ENCODE peak calls at places on chromosomes 13 and 19, in four cellular contexts. J is AG08395, L is adrenal gland, M is C1 segment of cervical spinal cord. X is an unnamed sample.
A peak's percentile ranks its signal among the peaks of the same experiment; 100 is the strongest.

GRCh38 chr19:43554317-43554895 is 20.9 kb downstream of the XRCC1 start:
- DNase-seq in L (no peak), J (no peak), M (no peak), X (no peak)

GRCh38 chr19:43777163-43777700 is 3.5 kb downstream of the KCNN4 start:
- DNase-seq in J (peak; percentile 23), M (no peak), L (no peak), X (no peak)

GRCh38 chr13:104691765-104692164 is 1625.5 kb upstream of the SLC10A2 start:
- DNase-seq in M (no peak), J (no peak), L (no peak), X (no peak)

GRCh38 chr13:109764474-109765292 is 21.7 kb downstream of the IRS2 start:
- DNase-seq in L (peak; percentile 72), J (peak; percentile 47), M (peak; percentile 59), X (peak; percentile 80)

GRCh38 chr19:58544591-58545285 is 874 bp downstream of the TRIM28 start:
- DNase-seq in M (no peak), J (peak; percentile 89), L (no peak), X (peak; percentile 47)

GRCh38 chr13:25037057-25037813 is 58.7 kb upstream of the PABPC3 start:
- DNase-seq in L (peak; percentile 73), J (peak; percentile 61), M (peak; percentile 3), X (peak; percentile 83)

GRCh38 chr13:74250738-74251190 is 116.6 kb upstream of the KLF12 start:
- DNase-seq in M (no peak), J (peak; percentile 62), L (no peak), X (peak; percentile 81)

GRCh38 chr19:12794196-12794921 is 3.1 kb downstream of the JUNB start:
- DNase-seq in M (no peak), L (peak; percentile 61), J (peak; percentile 2), X (no peak)

GRCh38 chr13:112103971-112104872 is 37.3 kb downstream of the SOX1 start:
- DNase-seq in M (no peak), L (no peak), J (no peak), X (no peak)

GRCh38 chr13:99162543-99162942 is 38.1 kb upstream of the UBAC2 start:
- DNase-seq in J (no peak), L (no peak), M (no peak), X (no peak)

GRCh38 chr19:41746593-41747227 is 8.6 kb upstream of the CEACAM6 start:
- DNase-seq in J (peak; percentile 50), M (no peak), L (peak; percentile 54), X (peak; percentile 68)

GRCh38 chr19:56748443-56748842 is 76.9 kb upstream of the ZNF835 start:
- DNase-seq in J (no peak), M (no peak), L (peak; percentile 73), X (no peak)

GRCh38 chr13:99606322-99607089 is 105.2 kb downstream of the TM9SF2 start:
- DNase-seq in M (peak; percentile 89), J (peak; percentile 98), L (peak; percentile 89), X (peak; percentile 78)

GRCh38 chr19:45514376-45515051 is 7.2 kb downstream of the VASP start:
- DNase-seq in L (no peak), M (no peak), J (no peak), X (no peak)

GRCh38 chr13:33213797-33214196 is 71.8 kb downstream of the STARD13 start:
- DNase-seq in M (no peak), J (no peak), L (peak; percentile 38), X (no peak)

GRCh38 chr19:35089554-35089953 is 26.1 kb upstream of the FXYD3 start:
- DNase-seq in J (no peak), M (no peak), L (no peak), X (no peak)

GRCh38 chr19:42284066-42284501 is 15.0 kb downstream of the CIC start:
- DNase-seq in M (peak; percentile 90), J (peak; percentile 97), L (peak; percentile 86), X (peak; percentile 92)

GRCh38 chr19:33194527-33194883 is 375 bp downstream of the LRP3 start:
- DNase-seq in J (peak; percentile 30), L (no peak), M (no peak), X (peak; percentile 53)

GRCh38 chr13:111007209-111007608 is 92.3 kb upstream of the ANKRD10 start:
- DNase-seq in M (no peak), L (no peak), J (no peak), X (no peak)

GRCh38 chr13:81686877-81687276 is 1346.0 kb upstream of the SPRY2 start:
- DNase-seq in L (peak; percentile 57), J (no peak), M (no peak), X (no peak)

GRCh38 chr13:110349239-110349638 is 42.2 kb downstream of the COL4A2 start:
- DNase-seq in J (no peak), L (no peak), M (no peak), X (no peak)

GRCh38 chr19:38142176-38143035 is 81.6 kb downstream of the DPF1 start:
- DNase-seq in J (peak; percentile 83), M (peak; percentile 30), L (peak; percentile 80), X (peak; percentile 18)

GRCh38 chr13:44050450-44051063 is 170.9 kb downstream of the LACC1 start:
- DNase-seq in M (no peak), L (no peak), J (peak; percentile 29), X (no peak)

X was measured in foreskin fibroblast.